ENCODE peak calls at places on chromosomes 1 and 21, in six cellular contexts. H is A549, A is heart left ventricle, P is K562, U is adrenal gland, V is sigmoid colon. F is an unnamed sample.

GRCh38 chr1:116806245-116806644 is 52.0 kb downstream of the CD2 start:
- DNase-seq in H (no peak), A (no peak), P (no peak), U (no peak), V (no peak), F (no peak)

GRCh38 chr1:86822463-86822862 is 91.5 kb downstream of the SELENOF start:
- DNase-seq in H (no peak), A (no peak), P (no peak), U (no peak), V (no peak), F (no peak)

GRCh38 chr1:242004751-242005495 is 6.0 kb upstream of the MAP1LC3C start:
- DNase-seq in H (no peak), A (no peak), P (no peak), U (no peak), V (no peak), F (no peak)

GRCh38 chr1:95067069-95067468 is 5.7 kb downstream of the ALG14 start:
- DNase-seq in H (no peak), A (no peak), P (no peak), U (peak), V (no peak), F (no peak)

GRCh38 chr1:46687095-46687659 is 15.5 kb downstream of the TEX38 start:
- DNase-seq in H (no peak), A (peak), P (no peak), U (peak), V (peak), F (peak)

GRCh38 chr1:111738436-111739221 is 566 bp downstream of the INKA2 start:
- DNase-seq in H (peak), A (peak), P (peak), U (peak), V (peak), F (peak)

GRCh38 chr1:184025242-184025675 is 12.3 kb downstream of the COLGALT2 start:
- DNase-seq in H (no peak), A (peak), P (no peak), U (no peak), V (peak), F (no peak)

GRCh38 chr1:192578144-192578909 is 2.8 kb downstream of the RGS1 start:
- DNase-seq in H (no peak), A (no peak), P (no peak), U (no peak), V (no peak), F (no peak)

GRCh38 chr21:19908386-19908785 is 1089.8 kb upstream of the NCAM2 start:
- DNase-seq in H (no peak), A (no peak), P (no peak), U (no peak), V (no peak), F (no peak)

GRCh38 chr1:36321119-36321951 is 2.1 kb downstream of the EVA1B start:
- DNase-seq in H (no peak), A (peak), P (peak), U (peak), V (peak), F (no peak)

GRCh38 chr1:94099303-94099702 is 21.6 kb downstream of the ABCA4 start:
- DNase-seq in H (no peak), A (no peak), P (no peak), U (no peak), V (no peak), F (no peak)

GRCh38 chr1:6357243-6357929 is 36.2 kb downstream of the ACOT7 start:
- DNase-seq in H (no peak), A (no peak), P (no peak), U (no peak), V (no peak), F (no peak)

GRCh38 chr1:195082183-195082582 is 1526.1 kb downstream of the KCNT2 start:
- DNase-seq in H (no peak), A (no peak), P (no peak), U (no peak), V (no peak), F (no peak)

GRCh38 chr1:162916821-162917613 is 56.0 kb upstream of the CCDC190 start:
- DNase-seq in H (no peak), A (no peak), P (no peak), U (no peak), V (no peak), F (no peak)

GRCh38 chr1:167173516-167174184 is 47.0 kb upstream of the POU2F1 start:
- DNase-seq in H (no peak), A (no peak), P (no peak), U (peak), V (no peak), F (no peak)

GRCh38 chr1:13556224-13556764 is 27.3 kb upstream of the PDPN start:
- DNase-seq in H (no peak), A (no peak), P (no peak), U (no peak), V (no peak), F (no peak)

GRCh38 chr1:245168090-245168489 is 13.3 kb downstream of the KIF26B start:
- DNase-seq in H (no peak), A (peak), P (no peak), U (peak), V (peak), F (no peak)

GRCh38 chr1:167587342-167587741 is 33.8 kb upstream of the CREG1 start:
- DNase-seq in H (no peak), A (no peak), P (no peak), U (no peak), V (no peak), F (no peak)

GRCh38 chr1:201509601-201510374 is 2.9 kb upstream of the CSRP1 start:
- DNase-seq in H (no peak), A (no peak), P (no peak), U (no peak), V (peak), F (no peak)

GRCh38 chr21:41752231-41752681 is 14.6 kb downstream of the RIPK4 start:
- DNase-seq in H (no peak), A (no peak), P (no peak), U (no peak), V (no peak), F (no peak)

GRCh38 chr21:37582613-37583012 is 216.0 kb downstream of the DYRK1A start:
- DNase-seq in H (peak), A (no peak), P (peak), U (peak), V (no peak), F (peak)

DNA sequence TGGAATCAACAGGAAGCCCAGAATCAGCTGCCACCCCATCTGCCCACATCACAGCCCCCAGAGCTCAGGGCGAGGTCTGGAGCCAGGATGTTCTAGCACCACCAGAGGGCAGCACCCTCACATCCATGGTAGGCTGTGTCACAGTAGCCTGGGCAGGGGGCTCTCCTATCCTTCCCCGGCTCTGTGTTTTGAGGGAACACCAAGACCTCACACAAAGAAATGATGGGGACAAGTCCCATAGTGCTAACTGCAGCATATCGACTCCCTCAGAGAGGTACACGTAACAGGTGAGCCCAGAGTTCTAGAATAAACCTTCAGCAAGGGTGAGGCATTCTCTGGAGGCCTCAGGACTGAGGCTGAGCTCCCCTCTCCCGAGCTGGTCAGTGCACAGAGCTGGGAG is 2.3 kb upstream of the KCNC4 start:
- DNase-seq in H (peak), A (peak), P (peak), U (peak), V (no peak), F (peak)
- TF ChIP-seq POLR2A in H (no peak), A (no peak), P (no peak), U (no peak), V (no peak), F (no peak)

GRCh38 chr1:27727126-27727525 is 1.4 kb downstream of the FAM76A start:
- DNase-seq in H (no peak), A (no peak), P (no peak), U (no peak), V (no peak), F (no peak)

GRCh38 chr1:27726173-27726793 is 522 bp downstream of the FAM76A start:
- DNase-seq in H (peak), A (peak), P (peak), U (peak), V (peak), F (no peak)

GRCh38 chr1:27724961-27725373 is 794 bp upstream of the FAM76A start:
- DNase-seq in H (no peak), A (peak), P (peak), U (peak), V (peak), F (peak)

DNA sequence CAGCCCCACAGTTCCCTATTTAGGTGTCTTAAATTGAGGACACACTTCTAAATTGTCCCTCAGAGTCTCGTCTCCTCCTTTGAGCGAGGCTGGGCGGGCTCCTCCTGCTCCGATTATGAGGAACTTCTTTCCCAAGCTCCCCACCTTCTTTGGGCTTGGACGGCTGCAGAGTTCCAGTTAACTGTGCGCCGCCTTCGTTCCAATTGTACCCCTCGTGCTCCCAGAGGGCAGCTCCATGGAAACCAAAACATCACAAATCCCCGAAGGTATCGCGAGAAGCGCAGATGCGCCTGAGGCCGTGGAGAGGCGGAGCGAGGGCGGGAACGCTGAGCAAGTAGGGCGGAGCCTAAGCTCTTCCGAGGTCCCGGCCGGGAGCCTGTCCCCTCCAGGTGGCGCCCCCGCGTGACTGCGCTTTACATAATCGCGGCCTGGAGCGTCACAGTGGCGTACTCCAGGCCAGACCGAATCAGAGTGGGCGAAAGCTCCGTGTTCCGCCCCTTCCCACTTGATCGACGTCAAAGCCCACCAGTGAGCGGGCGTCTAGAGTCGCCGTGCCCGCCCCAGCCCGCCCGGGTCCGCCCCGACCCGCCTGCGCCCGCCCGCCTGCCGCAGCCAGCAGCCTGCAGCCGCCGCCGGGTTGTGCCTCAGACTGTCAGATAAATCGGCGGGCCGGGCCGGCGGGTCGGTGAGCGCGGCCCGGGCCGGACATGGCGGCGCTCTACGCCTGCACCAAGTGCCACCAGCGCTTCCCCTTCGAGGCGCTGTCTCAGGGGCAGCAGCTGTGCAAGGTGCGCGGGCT is at the start of gene FAM76A:
- DNase-seq in H (peak), A (peak), P (peak), U (peak), V (peak), F (peak)
- TF ChIP-seq POLR2A in H (peak), A (peak), P (peak), U (peak), V (peak), F (peak)

DNA sequence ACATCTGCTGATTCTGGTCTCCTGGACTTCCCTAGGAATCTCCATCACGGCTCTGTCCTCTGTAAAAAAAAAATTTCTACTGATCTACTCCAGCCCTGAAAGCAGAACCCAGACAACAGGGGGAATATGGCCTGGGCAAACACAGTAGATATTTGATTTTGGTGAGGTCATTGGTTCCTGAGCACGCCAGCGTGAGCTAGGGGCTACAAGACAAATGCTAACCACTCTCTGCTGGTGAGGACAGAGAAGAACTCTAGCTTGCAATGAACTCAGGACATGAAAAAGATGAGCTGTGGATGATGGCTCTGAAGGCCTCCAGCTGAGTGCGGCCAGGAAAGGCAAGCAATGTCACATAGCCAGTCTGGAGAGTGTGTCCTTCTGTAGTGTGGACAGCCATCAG is 17.2 kb upstream of the FYB2 start:
- DNase-seq in H (no peak), A (no peak), P (no peak), U (no peak), V (no peak), F (no peak)
- TF ChIP-seq POLR2A in H (no peak), A (no peak), P (no peak), U (no peak), V (no peak), F (no peak)

DNA sequence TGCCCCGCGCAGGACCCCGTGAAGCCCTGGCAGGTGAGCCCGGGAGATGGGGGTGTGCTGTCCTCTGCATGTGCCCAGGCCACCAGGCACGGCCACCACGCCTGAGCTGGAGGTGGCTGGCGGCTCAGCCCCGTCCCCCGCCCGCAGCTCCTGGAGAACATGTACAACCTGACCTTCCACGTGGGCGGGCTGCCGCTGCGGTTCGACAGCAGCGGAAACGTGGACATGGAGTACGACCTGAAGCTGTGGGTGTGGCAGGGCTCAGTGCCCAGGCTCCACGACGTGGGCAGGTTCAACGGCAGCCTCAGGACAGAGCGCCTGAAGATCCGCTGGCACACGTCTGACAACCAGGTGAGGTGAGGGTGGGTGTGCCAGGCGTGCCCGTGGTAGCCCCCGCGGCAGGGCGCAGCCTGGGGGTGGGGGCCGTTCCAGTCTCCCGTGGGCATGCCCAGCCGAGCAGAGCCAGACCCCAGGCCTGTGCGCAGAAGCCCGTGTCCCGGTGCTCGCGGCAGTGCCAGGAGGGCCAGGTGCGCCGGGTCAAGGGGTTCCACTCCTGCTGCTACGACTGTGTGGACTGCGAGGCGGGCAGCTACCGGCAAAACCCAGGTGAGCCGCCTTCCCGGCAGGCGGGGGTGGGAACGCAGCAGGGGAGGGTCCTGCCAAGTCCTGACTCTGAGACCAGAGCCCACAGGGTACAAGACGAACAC is 1.8 kb downstream of the TAS1R3 start:
- DNase-seq in H (no peak), A (no peak), P (no peak), U (no peak), V (no peak), F (no peak)
- TF ChIP-seq POLR2A in H (no peak), A (no peak), P (peak), U (no peak), V (no peak), F (no peak)

GRCh38 chr1:212431656-212432055 is 1.1 kb upstream of the NENF start:
- DNase-seq in H (no peak), A (no peak), P (no peak), U (no peak), V (no peak), F (no peak)

GRCh38 chr1:212430955-212431394 is 1.7 kb upstream of the NENF start:
- DNase-seq in H (no peak), A (no peak), P (no peak), U (no peak), V (no peak), F (peak)

GRCh38 chr1:212432163-212432705 is 486 bp upstream of the NENF start:
- DNase-seq in H (no peak), A (no peak), P (no peak), U (no peak), V (no peak), F (peak)

GRCh38 chr1:212433577-212434462 is 1.1 kb downstream of the NENF start:
- DNase-seq in H (no peak), A (no peak), P (no peak), U (no peak), V (no peak), F (no peak)

GRCh38 chr1:212432706-212433576 is at the start of gene NENF:
- DNase-seq in H (peak), A (peak), P (peak), U (peak), V (peak), F (peak)
- TF ChIP-seq POLR2A in H (peak), A (peak), P (peak), U (peak), V (no peak), F (peak)

GRCh38 chr1:84398175-84398574 is at the start of gene DNASE2B:
- DNase-seq in H (no peak), A (no peak), P (no peak), U (no peak), V (no peak), F (no peak)
- TF ChIP-seq POLR2A in H (no peak), A (no peak), P (no peak), U (no peak), V (no peak), F (no peak)

GRCh38 chr1:160637065-160637464 is 9.8 kb downstream of the SLAMF1 start:
- DNase-seq in H (no peak), A (no peak), P (no peak), U (no peak), V (no peak), F (no peak)

GRCh38 chr1:160637821-160638539 is 8.9 kb downstream of the SLAMF1 start:
- DNase-seq in H (no peak), A (no peak), P (no peak), U (no peak), V (no peak), F (no peak)

GRCh38 chr1:160638926-160639325 is 7.9 kb downstream of the SLAMF1 start:
- DNase-seq in H (no peak), A (no peak), P (no peak), U (no peak), V (no peak), F (no peak)

GRCh38 chr1:160639652-160640051 is 7.2 kb downstream of the SLAMF1 start:
- DNase-seq in H (no peak), A (no peak), P (no peak), U (no peak), V (no peak), F (no peak)

DNA sequence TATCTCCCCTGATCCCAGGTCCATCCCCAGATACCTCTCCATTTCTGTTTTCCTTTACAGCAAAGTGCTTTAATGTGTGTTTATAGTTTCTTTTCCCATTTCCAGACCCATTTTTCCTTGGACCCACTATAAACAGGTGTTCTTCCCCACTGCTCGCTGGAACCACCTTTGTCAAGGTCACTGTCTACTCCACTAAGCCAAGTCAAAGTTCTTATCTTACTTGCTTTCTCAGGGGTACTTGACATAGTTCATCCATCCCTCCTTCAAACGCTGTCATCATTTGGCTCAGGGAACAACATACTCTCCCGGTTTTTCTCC is 8.3 kb downstream of the SLAMF1 start:
- DNase-seq in H (no peak), A (no peak), P (no peak), U (no peak), V (no peak), F (no peak)
- TF ChIP-seq POLR2A in H (no peak), A (no peak), P (no peak), U (no peak), V (no peak), F (no peak)

GRCh38 chr21:43864313-43864805 is 664 bp upstream of the AGPAT3 start:
- DNase-seq in H (peak), A (peak), P (peak), U (peak), V (peak), F (peak)

GRCh38 chr21:43866233-43866632 is 1.2 kb downstream of the AGPAT3 start:
- DNase-seq in H (no peak), A (peak), P (peak), U (peak), V (peak), F (peak)

GRCh38 chr21:43866659-43867331 is 1.8 kb downstream of the AGPAT3 start:
- DNase-seq in H (no peak), A (no peak), P (peak), U (no peak), V (no peak), F (peak)

GRCh38 chr21:43865471-43866181 is 603 bp downstream of the AGPAT3 start:
- DNase-seq in H (peak), A (peak), P (peak), U (peak), V (peak), F (peak)

DNA sequence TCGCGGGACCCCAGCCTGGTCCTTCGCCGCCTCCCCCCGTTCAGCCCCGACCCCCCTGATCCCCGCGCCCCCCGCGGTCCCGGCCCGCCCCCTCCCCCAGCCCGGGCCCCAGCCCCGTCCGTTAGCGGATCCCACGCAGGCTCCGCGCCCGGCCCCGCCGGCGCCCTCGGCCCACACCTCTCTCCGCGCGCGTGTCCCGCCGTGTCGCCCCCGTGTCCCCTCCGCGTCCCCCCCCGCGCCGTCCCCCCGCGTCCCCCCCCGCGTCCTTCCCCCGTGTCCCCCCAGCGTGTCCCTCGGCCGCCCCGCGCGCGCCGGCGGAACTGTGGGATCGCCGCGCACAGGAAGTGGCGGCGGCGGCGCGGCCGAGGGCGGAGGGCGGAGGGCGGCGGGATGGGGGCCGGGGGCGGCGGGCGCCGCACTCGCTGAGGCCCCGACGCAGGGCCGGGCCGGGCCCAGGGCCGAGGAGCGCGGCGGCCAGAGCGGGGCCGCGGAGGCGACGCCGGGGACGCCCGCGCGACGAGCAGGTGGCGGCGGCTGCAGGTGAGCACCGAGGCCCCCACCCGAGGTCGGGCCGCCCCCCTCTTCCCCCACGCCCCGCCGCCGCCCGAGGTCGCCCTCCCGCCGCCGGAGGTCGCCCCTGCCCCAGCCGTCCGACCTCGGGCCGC is at the start of gene AGPAT3:
- DNase-seq in H (no peak), A (peak), P (peak), U (no peak), V (no peak), F (peak)
- TF ChIP-seq POLR2A in H (peak), A (no peak), P (no peak), U (no peak), V (no peak), F (no peak)